ENCODE peak calls at places on chromosomes 4 and X, in seven cellular contexts. S, X, E, J, Y, R and C are unnamed samples.

GRCh38 chrX:119734897-119735339 is 23.5 kb upstream of the SOWAHD start:
- DNase-seq in S (no peak), X (no peak), E (no peak), J (no peak), Y (peak), R (no peak), C (peak)

GRCh38 chr4:4269856-4270255 is 20.1 kb downstream of the LYAR start:
- DNase-seq in S (no peak), X (no peak), E (peak), J (no peak), Y (no peak), R (no peak), C (no peak)

GRCh38 chr4:16116493-16116990 is 32.7 kb upstream of the PROM1 start:
- DNase-seq in S (no peak), X (no peak), E (no peak), J (no peak), Y (no peak), R (no peak), C (no peak)

GRCh38 chr4:2341261-2341841 is 77.1 kb downstream of the ZFYVE28 start:
- DNase-seq in S (no peak), X (no peak), E (no peak), J (no peak), Y (no peak), R (no peak), C (no peak)

GRCh38 chr4:4386296-4386735 is 586 bp upstream of the NSG1 start:
- DNase-seq in S (no peak), X (no peak), E (no peak), J (no peak), Y (peak), R (no peak), C (no peak)

GRCh38 chrX:31260351-31260750 is 188.5 kb upstream of the FTHL17 start:
- DNase-seq in S (no peak), X (no peak), E (no peak), J (no peak), Y (no peak), R (no peak), C (no peak)

GRCh38 chrX:83516597-83516996 is 8.5 kb downstream of the POU3F4 start:
- DNase-seq in S (no peak), X (no peak), E (no peak), J (no peak), Y (no peak), R (no peak), C (no peak)

GRCh38 chr4:82905205-82905604 is 4.7 kb downstream of the THAP9 start:
- DNase-seq in S (peak), X (no peak), E (peak), J (peak), Y (no peak), R (no peak), C (peak)

GRCh38 chr4:136803430-136803829 is 728.9 kb downstream of the PCDH18 start:
- DNase-seq in S (no peak), X (no peak), E (no peak), J (no peak), Y (no peak), R (no peak), C (no peak)

GRCh38 chr4:160202802-160203201 is 1099.9 kb downstream of the RAPGEF2 start:
- DNase-seq in S (no peak), X (no peak), E (peak), J (no peak), Y (no peak), R (no peak), C (no peak)

GRCh38 chrX:104130808-104131207 is 18.5 kb downstream of the ZCCHC18 start:
- DNase-seq in S (no peak), X (no peak), E (no peak), J (no peak), Y (no peak), R (no peak), C (peak)

GRCh38 chrX:118974908-118975671 is 672 bp downstream of the LONRF3 start:
- DNase-seq in S (no peak), X (no peak), E (peak), J (no peak), Y (peak), R (no peak), C (peak)

GRCh38 chr4:167232805-167233522 is 1.3 kb downstream of the SPOCK3 start:
- DNase-seq in S (no peak), X (no peak), E (no peak), J (no peak), Y (no peak), R (peak), C (no peak)

GRCh38 chr4:177309525-177310371 is at the start of gene NEIL3:
- DNase-seq in S (peak), X (peak), E (peak), J (peak), Y (peak), R (peak), C (peak)

GRCh38 chr4:17770845-17771244 is 10.6 kb downstream of the FAM184B start:
- DNase-seq in S (no peak), X (no peak), E (no peak), J (no peak), Y (no peak), R (no peak), C (no peak)

GRCh38 chr4:133865606-133866327 is 335.8 kb downstream of the PABPC4L start:
- DNase-seq in S (peak), X (peak), E (peak), J (no peak), Y (no peak), R (peak), C (peak)

GRCh38 chrX:17736856-17737706 is at the start of gene SCML1:
- DNase-seq in S (peak), X (peak), E (peak), J (peak), Y (peak), R (peak), C (peak)

GRCh38 chrX:139094671-139095592 is 383.4 kb upstream of the FGF13 start:
- DNase-seq in S (no peak), X (no peak), E (peak), J (no peak), Y (no peak), R (no peak), C (peak)

GRCh38 chrX:153382563-153383482 is 18.3 kb downstream of the PNMA6E start:
- DNase-seq in S (no peak), X (no peak), E (no peak), J (no peak), Y (no peak), R (no peak), C (no peak)

GRCh38 chr4:5473125-5473524 is 235.2 kb downstream of the EVC2 start:
- DNase-seq in S (no peak), X (no peak), E (no peak), J (no peak), Y (no peak), R (no peak), C (no peak)

GRCh38 chrX:15447985-15448639 is 45.0 kb downstream of the PIR start:
- DNase-seq in S (peak), X (no peak), E (no peak), J (no peak), Y (no peak), R (peak), C (peak)

GRCh38 chr4:102868153-102868781 is 525 bp upstream of the CISD2 start:
- DNase-seq in S (no peak), X (no peak), E (no peak), J (no peak), Y (no peak), R (no peak), C (no peak)

GRCh38 chr4:185359767-185360446 is 35.8 kb downstream of the LRP2BP start:
- DNase-seq in S (peak), X (no peak), E (no peak), J (no peak), Y (peak), R (no peak), C (peak)

GRCh38 chr4:8652181-8653078 is 59.9 kb downstream of the CPZ start:
- DNase-seq in S (no peak), X (no peak), E (no peak), J (no peak), Y (no peak), R (no peak), C (no peak)
- H3K9ac ChIP-seq in S (no peak), X (no peak), E (no peak), J (no peak), Y (no peak), R (no peak), C (no peak)

DNA sequence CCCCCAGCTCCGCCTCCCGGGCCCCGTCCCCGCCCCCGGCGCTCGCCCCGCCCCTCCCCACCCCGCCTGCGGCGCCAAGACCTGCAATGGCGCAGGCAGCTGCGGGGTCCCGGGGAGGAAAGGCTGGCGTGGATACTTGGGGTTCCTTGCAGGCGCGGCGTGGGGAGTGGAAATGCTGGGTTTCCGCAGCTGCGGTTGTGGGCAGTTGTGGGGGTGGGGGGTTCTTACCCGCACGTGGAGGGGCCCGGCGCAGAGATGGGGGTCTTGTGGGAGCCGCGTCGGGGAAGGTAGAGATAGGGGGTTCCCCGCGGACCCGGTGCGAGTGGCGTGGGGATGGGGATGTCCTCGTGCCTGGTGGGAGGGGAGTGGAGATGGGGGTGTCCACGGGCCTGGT is 678 bp upstream of the ASMTL start:
- DNase-seq in S (no peak), X (no peak), E (no peak), J (no peak), Y (no peak), R (no peak), C (no peak)
- H3K9ac ChIP-seq in S (peak), X (peak), E (peak), J (peak), Y (peak), R (peak), C (peak)

GRCh38 chr4:152479428-152480026 is 56.4 kb downstream of the FBXW7 start:
- DNase-seq in S (peak), X (no peak), E (no peak), J (no peak), Y (no peak), R (no peak), C (peak)

GRCh38 chr4:152478456-152479237 is 57.2 kb downstream of the FBXW7 start:
- DNase-seq in S (peak), X (no peak), E (no peak), J (no peak), Y (peak), R (no peak), C (no peak)

GRCh38 chr4:152482211-152482610 is 53.7 kb downstream of the FBXW7 start:
- DNase-seq in S (no peak), X (no peak), E (peak), J (no peak), Y (no peak), R (no peak), C (no peak)

GRCh38 chr4:152480901-152481300 is 55.0 kb downstream of the FBXW7 start:
- DNase-seq in S (no peak), X (no peak), E (no peak), J (no peak), Y (no peak), R (no peak), C (no peak)

DNA sequence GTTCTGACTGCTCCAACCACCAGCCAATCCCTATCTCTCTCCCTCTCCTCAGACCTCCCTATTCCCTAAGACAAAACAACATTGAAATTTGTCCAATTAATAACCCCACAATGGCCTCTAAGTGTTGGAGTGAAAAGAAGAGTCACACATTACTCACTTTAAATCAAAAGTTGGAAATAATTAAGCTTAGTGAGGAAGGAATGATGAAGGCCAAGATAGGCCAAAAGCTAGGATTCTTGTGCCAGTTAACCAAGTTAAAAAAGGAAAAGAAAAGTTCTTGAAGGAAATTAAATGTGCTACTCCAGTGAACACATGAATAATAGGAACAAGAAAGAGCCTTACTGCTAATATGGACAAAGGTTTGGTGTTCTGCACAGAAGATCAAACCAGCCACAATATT is 55.5 kb downstream of the FBXW7 start:
- DNase-seq in S (no peak), X (no peak), E (no peak), J (no peak), Y (no peak), R (no peak), C (no peak)
- H3K9ac ChIP-seq in S (no peak), X (no peak), E (no peak), J (no peak), Y (no peak), R (no peak), C (no peak)

GRCh38 chr4:1234296-1234695 is 14.6 kb downstream of the CTBP1 start:
- DNase-seq in S (peak), X (no peak), E (no peak), J (no peak), Y (peak), R (no peak), C (peak)
- H3K9ac ChIP-seq in S (no peak), X (no peak), E (no peak), J (no peak), Y (no peak), R (no peak), C (no peak)

DNA sequence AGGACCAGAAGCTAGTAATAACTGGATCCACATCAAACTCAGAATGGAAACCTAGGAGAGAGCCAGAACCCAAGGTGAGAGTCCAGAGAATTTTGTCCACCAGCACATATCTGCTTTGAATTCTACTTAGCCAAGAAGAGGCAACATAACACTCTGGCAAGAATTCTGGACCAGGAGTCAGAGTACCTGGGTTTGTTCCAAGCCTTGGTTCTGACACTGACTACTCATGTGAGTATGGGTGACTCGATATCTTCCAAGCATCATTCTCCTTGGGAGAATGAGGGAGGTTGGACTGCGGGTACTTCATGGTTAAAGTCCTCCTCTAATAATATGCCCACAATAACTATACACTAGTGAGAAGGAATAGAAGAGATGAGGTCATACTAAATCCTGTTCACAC is 144.0 kb upstream of the JADE1 start:
- DNase-seq in S (peak), X (no peak), E (no peak), J (no peak), Y (no peak), R (no peak), C (peak)
- H3K9ac ChIP-seq in S (no peak), X (no peak), E (no peak), J (no peak), Y (no peak), R (no peak), C (no peak)

DNA sequence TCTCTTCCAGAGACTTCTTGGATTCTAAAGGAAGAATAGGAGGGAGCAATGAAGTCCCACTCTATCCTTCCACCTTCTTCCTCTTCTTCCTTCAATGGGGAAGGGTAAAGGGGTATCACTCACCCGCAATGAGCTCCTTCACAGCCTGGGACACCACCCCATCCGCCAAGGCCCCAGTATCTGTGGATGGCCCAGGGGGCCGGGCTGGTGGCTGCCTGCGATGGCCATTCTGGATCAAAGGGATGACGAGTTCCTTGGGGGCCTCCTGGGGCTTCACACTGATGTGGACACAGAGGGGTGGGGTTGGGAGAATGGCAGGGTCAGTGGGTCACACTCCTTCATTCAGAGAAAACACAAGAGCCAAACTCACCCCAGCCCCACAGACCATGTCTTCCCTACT is 1.0 kb downstream of the GPKOW start:
- DNase-seq in S (no peak), X (no peak), E (no peak), J (no peak), Y (no peak), R (no peak), C (no peak)
- H3K9ac ChIP-seq in S (peak), X (peak), E (peak), J (peak), Y (peak), R (no peak), C (peak)

GRCh38 chrX:45505214-45505613 is 304.5 kb upstream of the DIPK2B start:
- DNase-seq in S (peak), X (no peak), E (peak), J (no peak), Y (no peak), R (no peak), C (peak)

GRCh38 chrX:45508459-45508858 is 307.8 kb upstream of the DIPK2B start:
- DNase-seq in S (peak), X (no peak), E (peak), J (no peak), Y (no peak), R (no peak), C (no peak)

GRCh38 chrX:45502396-45502795 is 301.7 kb upstream of the DIPK2B start:
- DNase-seq in S (no peak), X (no peak), E (no peak), J (no peak), Y (no peak), R (no peak), C (no peak)

GRCh38 chrX:45506149-45506768 is 305.6 kb upstream of the DIPK2B start:
- DNase-seq in S (no peak), X (no peak), E (no peak), J (no peak), Y (no peak), R (no peak), C (no peak)
- H3K9ac ChIP-seq in S (no peak), X (peak), E (peak), J (no peak), Y (peak), R (no peak), C (no peak)

GRCh38 chr4:20284990-20285389 is 33.3 kb downstream of the SLIT2 start:
- DNase-seq in S (peak), X (no peak), E (peak), J (no peak), Y (no peak), R (no peak), C (peak)
- H3K9ac ChIP-seq in S (no peak), X (no peak), E (no peak), J (no peak), Y (no peak), R (no peak), C (no peak)

DNA sequence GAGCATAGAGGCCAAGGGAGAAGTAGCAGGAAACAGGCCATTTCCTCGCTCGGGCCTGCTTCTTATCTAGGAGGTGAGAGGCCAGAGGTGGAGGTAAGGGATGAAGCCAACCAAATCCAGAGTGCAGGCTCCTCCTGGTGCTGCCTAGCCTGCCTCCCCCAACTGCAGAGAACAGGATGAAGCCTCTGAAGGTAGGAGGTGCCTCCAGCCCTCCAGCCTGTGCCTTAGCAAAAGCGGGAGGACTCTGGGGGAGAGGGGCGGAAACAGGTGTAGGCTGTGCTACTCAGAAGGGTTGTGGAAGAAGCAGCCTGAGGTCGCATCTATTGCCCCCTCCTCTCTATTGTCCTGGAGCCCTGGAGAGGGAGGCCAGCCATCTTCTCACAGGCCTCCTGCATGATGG is 2.9 kb upstream of the MTM1 start:
- DNase-seq in S (no peak), X (no peak), E (no peak), J (no peak), Y (no peak), R (no peak), C (no peak)
- H3K9ac ChIP-seq in S (no peak), X (no peak), E (no peak), J (no peak), Y (no peak), R (no peak), C (no peak)

GRCh38 chrX:13398839-13399238 is 79.0 kb upstream of the ATXN3L start:
- DNase-seq in S (no peak), X (no peak), E (no peak), J (no peak), Y (no peak), R (no peak), C (no peak)
- H3K9ac ChIP-seq in S (peak), X (peak), E (peak), J (no peak), Y (peak), R (no peak), C (peak)